ENCODE peak calls at places on chromosomes 6 and 20, in four cellular contexts. One of them, this sample, is unnamed.

GRCh38 chr20:34369265-34369664 is 6.2 kb downstream of the ITCH start:
- DNase-seq in pancreas: no peak
- DNase-seq in OCI-LY7: no peak
- DNase-seq in right cardiac atrium: no peak
- DNase-seq in this sample: no peak

GRCh38 chr6:100078509-100078908 is 84.5 kb upstream of the MCHR2 start:
- DNase-seq in right cardiac atrium: no peak
- DNase-seq in pancreas: no peak
- DNase-seq in OCI-LY7: peak
- DNase-seq in this sample: no peak

GRCh38 chr6:2157441-2158127 is 87.8 kb downstream of the GMDS start:
- DNase-seq in right cardiac atrium: no peak
- DNase-seq in pancreas: no peak
- DNase-seq in OCI-LY7: no peak
- DNase-seq in this sample: peak

GRCh38 chr20:23705895-23706294 is 17.1 kb upstream of the CST4 start:
- DNase-seq in right cardiac atrium: no peak
- DNase-seq in pancreas: no peak
- DNase-seq in OCI-LY7: no peak
- DNase-seq in this sample: no peak

GRCh38 chr6:167698540-167698939 is 128.2 kb upstream of the AFDN start:
- DNase-seq in pancreas: no peak
- DNase-seq in OCI-LY7: no peak
- DNase-seq in right cardiac atrium: peak
- DNase-seq in this sample: no peak

GRCh38 chr6:135703621-135704020 is 147.9 kb upstream of the PDE7B start:
- DNase-seq in OCI-LY7: no peak
- DNase-seq in right cardiac atrium: no peak
- DNase-seq in pancreas: no peak
- DNase-seq in this sample: no peak

GRCh38 chr6:2448826-2449571 is 203.6 kb upstream of the GMDS start:
- DNase-seq in right cardiac atrium: peak
- DNase-seq in pancreas: no peak
- DNase-seq in OCI-LY7: peak
- DNase-seq in this sample: no peak

GRCh38 chr6:148599967-148600426 is 146.8 kb upstream of the UST start:
- DNase-seq in OCI-LY7: no peak
- DNase-seq in right cardiac atrium: no peak
- DNase-seq in pancreas: no peak
- DNase-seq in this sample: no peak

GRCh38 chr6:162331911-162332310 is 395.7 kb downstream of the PRKN start:
- DNase-seq in right cardiac atrium: no peak
- DNase-seq in OCI-LY7: no peak
- DNase-seq in pancreas: no peak
- DNase-seq in this sample: no peak

DNA sequence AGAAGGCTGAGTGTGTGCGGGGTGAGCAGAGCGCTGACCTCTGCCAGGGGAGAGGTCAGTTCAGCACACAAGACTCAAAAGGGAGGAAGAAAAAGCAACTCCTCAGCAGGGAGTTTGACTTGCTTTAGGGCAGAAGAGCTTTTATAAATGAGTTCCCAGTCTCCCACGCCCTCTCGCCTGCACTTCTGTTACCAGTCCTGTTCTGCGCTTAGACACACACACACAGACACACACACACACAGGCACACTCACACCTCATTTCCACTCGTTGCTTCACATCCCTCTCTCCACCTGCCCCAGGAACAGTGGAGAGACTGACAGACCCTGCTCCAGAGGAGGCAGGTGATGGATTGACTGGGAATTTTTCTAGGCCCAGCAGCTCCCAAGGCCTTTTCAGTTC is 43.9 kb downstream of the JAG1 start:
- DNase-seq in pancreas: no peak
- DNase-seq in OCI-LY7: no peak
- DNase-seq in right cardiac atrium: no peak
- DNase-seq in this sample: no peak
- H3K27ac ChIP-seq in pancreas: no peak
- H3K27ac ChIP-seq in OCI-LY7: no peak
- H3K27ac ChIP-seq in right cardiac atrium: peak
- H3K27ac ChIP-seq in this sample: no peak

GRCh38 chr6:7165002-7165735 is 57.4 kb downstream of the RREB1 start:
- DNase-seq in pancreas: no peak
- DNase-seq in right cardiac atrium: no peak
- DNase-seq in OCI-LY7: no peak
- DNase-seq in this sample: no peak
- H3K27ac ChIP-seq in pancreas: no peak
- H3K27ac ChIP-seq in right cardiac atrium: peak
- H3K27ac ChIP-seq in OCI-LY7: no peak
- H3K27ac ChIP-seq in this sample: no peak

DNA sequence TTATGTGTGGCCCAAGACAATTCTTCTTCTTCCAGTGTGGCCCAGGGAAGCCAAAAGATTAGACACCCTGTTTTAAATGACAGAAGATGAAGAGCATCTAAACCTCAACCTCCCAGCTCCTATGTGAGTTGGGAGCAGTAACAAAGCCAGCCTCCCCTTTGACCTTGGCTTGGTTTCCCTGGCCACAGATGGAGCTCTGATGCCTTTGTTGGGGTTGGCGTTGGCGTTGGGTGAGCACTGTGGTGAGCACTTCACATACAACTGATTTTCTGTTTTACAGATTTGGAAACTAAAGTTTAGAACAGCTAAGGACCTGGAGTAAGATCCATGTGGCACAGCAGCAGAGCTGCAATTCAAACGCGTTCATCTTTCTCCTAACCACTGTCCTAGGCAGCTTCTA is 22.1 kb downstream of the DAAM2 start:
- DNase-seq in right cardiac atrium: no peak
- DNase-seq in OCI-LY7: no peak
- DNase-seq in pancreas: no peak
- DNase-seq in this sample: no peak
- H3K27ac ChIP-seq in right cardiac atrium: no peak
- H3K27ac ChIP-seq in OCI-LY7: peak
- H3K27ac ChIP-seq in pancreas: no peak
- H3K27ac ChIP-seq in this sample: no peak

DNA sequence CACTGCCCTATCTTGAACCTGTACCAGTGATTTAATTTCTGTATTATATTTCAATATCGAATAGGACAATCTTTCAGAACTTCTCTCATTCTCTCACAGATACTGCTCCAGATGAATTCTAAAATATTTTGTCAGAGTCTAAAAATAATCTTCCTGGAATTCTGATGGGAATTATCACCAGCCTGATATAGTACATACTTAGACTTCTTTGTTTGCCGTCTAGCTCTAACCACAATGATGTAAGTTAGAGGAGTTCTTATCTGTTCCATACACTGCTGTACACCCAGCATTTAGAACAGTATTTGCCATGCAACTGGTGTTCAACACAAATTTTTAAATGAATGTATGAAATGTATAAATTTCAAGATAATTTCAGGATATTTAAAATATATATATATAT is 1.3 kb upstream of the HUS1B start:
- DNase-seq in OCI-LY7: no peak
- DNase-seq in pancreas: no peak
- DNase-seq in right cardiac atrium: no peak
- DNase-seq in this sample: no peak
- H3K27ac ChIP-seq in OCI-LY7: no peak
- H3K27ac ChIP-seq in pancreas: no peak
- H3K27ac ChIP-seq in right cardiac atrium: no peak
- H3K27ac ChIP-seq in this sample: no peak

DNA sequence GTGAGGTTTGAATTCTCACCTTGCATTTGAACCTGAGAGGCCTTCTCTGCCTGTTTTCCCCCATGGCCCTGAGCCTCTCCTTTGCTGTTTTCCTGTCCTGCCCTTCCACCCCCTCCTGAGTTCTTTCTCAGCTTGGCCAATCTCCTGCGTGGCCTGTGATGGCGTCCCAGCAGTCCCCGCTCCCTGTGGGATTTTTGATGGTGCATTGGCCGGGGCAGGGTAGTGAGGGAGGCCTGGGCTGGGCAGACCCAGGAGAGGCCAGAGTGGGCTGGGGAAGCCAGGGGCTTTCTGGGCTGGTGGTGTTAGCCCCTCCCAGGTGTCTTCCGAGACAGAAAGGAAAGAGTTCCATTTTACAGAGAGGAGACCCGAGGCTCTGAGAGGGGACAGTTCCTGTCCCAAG is 6.3 kb downstream of the CEBPB start:
- DNase-seq in OCI-LY7: no peak
- DNase-seq in right cardiac atrium: no peak
- DNase-seq in pancreas: no peak
- DNase-seq in this sample: no peak
- H3K27ac ChIP-seq in OCI-LY7: no peak
- H3K27ac ChIP-seq in right cardiac atrium: no peak
- H3K27ac ChIP-seq in pancreas: no peak
- H3K27ac ChIP-seq in this sample: no peak

GRCh38 chr6:43510827-43511163 is 649 bp upstream of the LRRC73 start:
- DNase-seq in pancreas: no peak
- DNase-seq in OCI-LY7: no peak
- DNase-seq in right cardiac atrium: peak
- DNase-seq in this sample: no peak
- H3K27ac ChIP-seq in pancreas: peak
- H3K27ac ChIP-seq in OCI-LY7: no peak
- H3K27ac ChIP-seq in right cardiac atrium: peak
- H3K27ac ChIP-seq in this sample: peak

This sample was measured in CD4-positive, alpha-beta memory T cell.